ENCODE peak calls at places on chromosome 10, in four cellular contexts. J, S, X and B are unnamed samples. For H3K4me1, the result is how much of the 10 kb centered on the place peaks cover.

GRCh38 chr10:33334170-33334838 is at the start of gene NRP1:
- DNase-seq in J (no peak), S (no peak), X (peak), B (no peak)

GRCh38 chr10:92839191-92840085 is 8.9 kb upstream of the EXOC6 start:
- DNase-seq in J (no peak), S (no peak), X (peak), B (peak)

GRCh38 chr10:127196227-127196954 is at the start of gene INSYN2A:
- DNase-seq in J (no peak), S (no peak), X (no peak), B (no peak)

GRCh38 chr10:31242902-31243301 is 76.1 kb upstream of the ZEB1 start:
- DNase-seq in J (no peak), S (no peak), X (no peak), B (peak)

GRCh38 chr10:46541735-46542566 is 14.5 kb downstream of the GPRIN2 start:
- DNase-seq in J (no peak), S (no peak), X (peak), B (peak)

GRCh38 chr10:16843252-16843870 is 26.1 kb upstream of the RSU1 start:
- DNase-seq in J (no peak), S (no peak), X (no peak), B (no peak)

GRCh38 chr10:34580643-34581042 is 234.5 kb downstream of the PARD3 start:
- DNase-seq in J (no peak), S (no peak), X (no peak), B (no peak)

GRCh38 chr10:126650164-126650563 is 20.3 kb downstream of the C10orf90 start:
- DNase-seq in J (no peak), S (no peak), X (no peak), B (no peak)

GRCh38 chr10:120963053-120963533 is 111.9 kb downstream of the WDR11 start:
- DNase-seq in J (no peak), S (no peak), X (peak), B (no peak)

GRCh38 chr10:129965940-129966339 is 1.9 kb upstream of the EBF3 start:
- DNase-seq in J (no peak), S (no peak), X (no peak), B (no peak)

GRCh38 chr10:43754569-43755260 is 106.0 kb upstream of the ZNF32 start:
- DNase-seq in J (no peak), S (no peak), X (no peak), B (no peak)

GRCh38 chr10:71210031-71210871 is 2.1 kb upstream of the UNC5B start:
- DNase-seq in J (no peak), S (no peak), X (no peak), B (no peak)

GRCh38 chr10:4131407-4132215 is 346.6 kb upstream of the KLF6 start:
- DNase-seq in J (no peak), S (no peak), X (no peak), B (no peak)

GRCh38 chr10:27413387-27413786 is 90.7 kb upstream of the RAB18 start:
- DNase-seq in J (no peak), S (no peak), X (no peak), B (no peak)

GRCh38 chr10:124158592-124158991 is 65.2 kb upstream of the CHST15 start:
- DNase-seq in J (no peak), S (no peak), X (no peak), B (peak)

GRCh38 chr10:86104156-86104555 is 262.4 kb downstream of the GRID1 start:
- DNase-seq in J (no peak), S (no peak), X (no peak), B (no peak)

GRCh38 chr10:49056356-49056755 is 59.0 kb downstream of the VSTM4 start:
- DNase-seq in J (no peak), S (no peak), X (no peak), B (no peak)

GRCh38 chr10:104045151-104046089 is 40.3 kb downstream of the COL17A1 start:
- DNase-seq in J (no peak), S (no peak), X (no peak), B (no peak)

DNA sequence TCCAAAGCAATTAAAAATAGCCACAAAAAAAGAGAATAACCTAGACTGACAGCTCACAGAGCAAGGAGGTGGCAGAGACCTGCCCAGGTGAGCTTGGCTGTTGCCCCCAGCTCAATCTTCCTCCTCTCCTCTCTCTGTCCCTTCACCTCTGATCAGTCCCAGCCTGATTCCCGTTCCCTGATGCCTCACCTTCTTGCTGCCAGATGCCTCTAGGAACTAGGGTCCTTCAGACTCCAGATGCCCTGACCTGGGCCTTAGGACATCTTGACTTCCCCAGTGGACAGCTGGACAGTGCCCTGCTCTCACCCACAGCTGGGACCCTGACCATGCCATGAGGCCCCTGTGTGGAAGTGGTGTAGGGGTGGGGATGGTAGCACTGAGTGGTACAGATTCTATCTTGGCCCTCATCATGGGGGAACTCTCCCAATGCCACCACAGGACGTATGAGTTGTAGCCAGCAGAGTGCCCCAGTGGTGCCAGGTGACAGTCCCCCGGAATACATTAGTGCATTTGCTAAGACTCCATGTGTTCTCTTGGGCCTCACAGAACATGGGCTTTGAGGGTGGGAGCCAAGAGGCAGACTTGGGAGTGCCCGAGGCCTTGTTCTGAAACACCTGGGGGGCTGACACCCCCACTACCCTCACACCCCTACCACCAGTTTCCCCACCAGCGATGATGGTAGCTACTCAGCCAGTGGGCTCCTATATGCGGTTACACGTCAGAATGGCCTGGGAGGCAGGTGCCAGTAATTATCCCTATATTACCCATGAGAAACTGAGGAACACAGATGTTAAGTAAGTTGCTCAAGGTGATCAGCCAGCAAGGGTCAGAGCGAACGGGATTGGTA is 2.0 kb downstream of the DEPP1 start:
- DNase-seq in J (no peak), S (no peak), X (no peak), B (no peak)
- H3K4me3 ChIP-seq in J (peak), S (no peak), X (peak), B (peak)

GRCh38 chr10:113002449-113002777 is 52.4 kb downstream of the TCF7L2 start:
- DNase-seq in J (no peak), S (no peak), X (no peak), B (no peak)
- H3K4me1 ChIP-seq in J (under half), S (under half), X (under half), B (under half)

GRCh38 chr10:101906586-101907183 is 63.1 kb upstream of the KCNIP2 start:
- DNase-seq in J (no peak), S (no peak), X (no peak), B (no peak)

GRCh38 chr10:101903827-101904520 is 60.4 kb upstream of the KCNIP2 start:
- DNase-seq in J (no peak), S (no peak), X (no peak), B (no peak)

GRCh38 chr10:101905241-101905640 is 61.6 kb upstream of the KCNIP2 start:
- DNase-seq in J (no peak), S (no peak), X (no peak), B (no peak)

GRCh38 chr10:101901340-101901739 is 57.7 kb upstream of the KCNIP2 start:
- DNase-seq in J (no peak), S (no peak), X (no peak), B (no peak)

DNA sequence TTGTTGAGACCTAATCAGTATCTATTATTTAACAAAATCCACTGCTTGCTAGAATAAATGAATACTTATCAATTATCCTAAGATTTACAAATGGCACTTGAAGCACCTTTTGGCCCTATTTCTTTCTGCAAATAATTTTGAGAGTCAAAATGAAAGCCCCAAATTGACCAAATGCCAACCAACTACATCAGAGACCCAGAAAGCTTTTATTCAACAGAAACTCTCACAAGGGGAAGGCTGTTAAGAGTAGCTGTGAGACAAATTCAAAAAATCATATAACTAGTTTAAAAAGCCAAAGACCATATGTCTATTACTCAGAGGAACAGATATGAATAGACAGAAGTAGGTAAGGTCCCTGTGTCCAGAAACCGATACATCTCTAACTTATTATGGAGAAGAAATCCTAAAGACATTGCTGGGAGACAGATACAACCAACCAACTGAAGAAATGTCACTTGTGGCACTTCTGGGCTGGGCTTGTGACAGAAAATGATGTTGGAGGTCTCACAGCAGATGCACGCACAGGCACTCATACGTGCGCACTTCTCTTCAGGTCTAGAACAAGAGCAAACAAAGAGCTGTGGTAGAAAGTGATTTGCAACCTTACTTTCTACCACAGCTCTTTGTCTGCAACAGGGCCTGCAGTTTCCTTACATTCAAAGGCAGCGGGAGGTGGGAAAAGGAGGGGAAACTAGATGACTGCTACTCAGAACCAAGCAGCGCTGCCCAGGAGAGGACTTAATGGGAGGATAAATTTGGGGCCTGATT is 58.6 kb upstream of the KCNIP2 start:
- DNase-seq in J (no peak), S (no peak), X (no peak), B (no peak)
- TF ChIP-seq CTCF in J (no peak), S (no peak), X (no peak), B (no peak)

GRCh38 chr10:11741608-11742007 is 574 bp upstream of the ECHDC3 start:
- DNase-seq in J (no peak), S (no peak), X (peak), B (no peak)

GRCh38 chr10:11742009-11742778 is at the start of gene ECHDC3:
- DNase-seq in J (no peak), S (peak), X (peak), B (no peak)

GRCh38 chr10:11745045-11745444 is 2.9 kb downstream of the ECHDC3 start:
- DNase-seq in J (no peak), S (no peak), X (no peak), B (no peak)

GRCh38 chr10:11742779-11743298 is 657 bp downstream of the ECHDC3 start:
- DNase-seq in J (no peak), S (no peak), X (no peak), B (no peak)

DNA sequence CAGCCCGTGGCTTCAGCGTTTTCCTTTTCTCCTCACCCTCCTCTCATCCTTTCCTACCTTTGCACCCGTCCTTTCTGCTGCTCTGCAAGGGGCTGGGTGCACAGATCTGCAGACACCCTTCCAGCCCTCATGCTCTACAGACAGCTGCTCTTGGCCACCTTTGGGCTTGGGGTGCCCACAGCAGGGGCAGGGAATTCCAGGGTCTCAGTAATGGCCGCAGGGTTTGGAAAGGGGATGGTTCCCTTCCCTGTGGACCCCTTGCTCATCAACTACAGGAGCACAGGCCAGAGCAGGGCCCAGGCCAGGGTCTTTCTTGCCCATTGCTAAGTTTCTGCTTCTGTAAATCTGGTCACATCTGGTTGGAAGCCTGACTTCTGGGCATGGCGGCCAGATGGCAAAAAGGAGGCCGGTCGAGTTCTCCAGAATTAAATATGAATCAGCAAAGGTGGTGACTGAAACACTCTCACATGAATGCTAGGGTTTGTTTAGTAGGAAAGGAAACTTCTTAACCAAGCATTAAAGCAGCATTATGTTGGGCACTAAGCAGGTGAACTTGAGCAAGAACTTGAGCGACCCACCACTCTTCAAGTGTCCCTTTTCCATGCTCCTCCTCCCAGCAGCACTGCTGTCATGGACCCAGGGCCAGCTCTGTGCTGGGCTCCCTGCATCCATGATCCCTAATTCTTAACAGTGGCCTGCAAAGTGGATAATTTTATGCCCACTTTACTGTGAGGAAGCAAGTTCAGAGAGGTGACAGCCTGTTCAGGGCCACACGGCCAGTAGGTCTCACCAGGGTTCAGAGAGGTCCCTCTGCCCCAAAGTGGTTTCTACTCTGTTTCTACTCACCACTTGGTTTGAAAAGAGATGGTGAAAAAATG is 1.5 kb downstream of the ECHDC3 start:
- DNase-seq in J (no peak), S (no peak), X (no peak), B (no peak)
- H3K4me3 ChIP-seq in J (no peak), S (no peak), X (peak), B (peak)

GRCh38 chr10:79354141-79354540 is 6.9 kb downstream of the PPIF start:
- DNase-seq in J (no peak), S (no peak), X (no peak), B (no peak)
- H3K4me1 ChIP-seq in J (under half), S (under half), X (half or more), B (under half)

GRCh38 chr10:83991986-83992753 is 147.1 kb upstream of the GHITM start:
- DNase-seq in J (no peak), S (no peak), X (no peak), B (no peak)
- TF ChIP-seq CTCF in J (no peak), S (no peak), X (no peak), B (no peak)

GRCh38 chr10:28924585-28925153 is 247.3 kb downstream of the BAMBI start:
- DNase-seq in J (no peak), S (no peak), X (no peak), B (no peak)
- H3K4me3 ChIP-seq in J (peak), S (no peak), X (no peak), B (peak)

DNA sequence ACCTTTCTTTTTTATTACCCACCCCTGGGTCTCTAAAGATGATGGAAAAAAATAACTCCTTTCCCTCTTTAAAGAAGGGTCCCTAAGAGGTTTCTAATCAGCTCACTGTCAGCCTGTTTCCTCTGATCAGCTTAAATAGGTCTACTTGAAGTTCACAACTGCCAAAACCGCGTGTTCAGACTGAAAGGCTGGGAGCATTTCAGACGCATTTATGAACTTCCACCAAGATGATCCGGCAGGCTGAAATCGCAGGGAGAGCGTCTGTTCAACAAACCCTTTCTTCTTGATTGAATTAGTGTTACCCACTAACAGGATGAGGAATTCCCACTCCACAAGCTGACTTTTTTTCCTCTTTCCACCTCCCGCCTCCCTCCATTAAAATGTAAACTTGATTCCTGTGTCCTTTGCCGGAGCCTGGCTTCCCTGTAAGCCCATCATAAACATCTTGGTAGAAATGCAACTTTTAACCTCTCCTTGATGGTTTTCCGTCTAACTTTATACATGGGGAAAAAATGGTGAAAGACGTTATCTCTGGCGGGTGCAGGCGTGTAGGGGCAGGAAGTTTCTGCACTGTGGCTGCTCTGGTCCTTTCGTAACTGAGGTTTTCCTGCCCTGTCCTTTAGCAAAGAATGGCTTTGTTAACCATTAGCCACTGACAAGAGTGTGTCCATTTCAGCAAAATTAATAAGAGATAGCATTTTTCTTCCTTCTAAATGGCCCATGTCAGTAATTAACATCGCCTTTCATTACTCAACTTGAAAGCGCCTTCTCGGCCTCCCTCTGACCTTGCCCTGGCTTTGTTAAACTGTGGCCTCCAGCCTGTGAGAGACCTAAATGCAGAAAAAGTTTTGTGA is 130.7 kb downstream of the BAMBI start:
- DNase-seq in J (no peak), S (no peak), X (no peak), B (no peak)
- H3K4me1 ChIP-seq in J (under half), S (under half), X (under half), B (under half)